ENCODE peak calls at places on chromosomes 7 and 10, in seven cellular contexts. F is trophoblast cell, N is neuronal stem cell, D is H9, P is IMR-90, T is mesendoderm, I is H1. Z is an unnamed sample.
A peak's percentile ranks its signal among the peaks of the same experiment; 100 is the strongest.

GRCh38 chr7:143375298-143376034 is 5.7 kb upstream of the ZYX start:
- DNase-seq in F (no peak), N (no peak), D (no peak), P (no peak), T (no peak), I (no peak), Z (no peak)

GRCh38 chr10:22341190-22341935 is 3.9 kb upstream of the SPAG6 start:
- DNase-seq in F (no peak), N (peak; percentile 56), D (peak; percentile 53), P (peak; percentile 15), T (peak; percentile 29), I (no peak), Z (peak; percentile 52)

GRCh38 chr10:102114861-102115618 is 5.1 kb downstream of the LDB1 start:
- DNase-seq in F (peak; percentile 85), N (peak; percentile 89), D (peak; percentile 94), P (peak; percentile 65), T (peak; percentile 97), I (no peak), Z (peak; percentile 90)

GRCh38 chr7:51430480-51431086 is 114.0 kb upstream of the COBL start:
- DNase-seq in F (peak; percentile 78), N (peak; percentile 65), D (no peak), P (peak; percentile 12), T (peak; percentile 56), I (no peak), Z (peak; percentile 46)

GRCh38 chr10:103493362-103493871 is at the start of gene NEURL1:
- DNase-seq in F (peak; percentile 71), N (peak; percentile 66), D (peak; percentile 62), P (no peak), T (peak; percentile 58), I (no peak), Z (no peak)

GRCh38 chr7:51019231-51019844 is 236.6 kb upstream of the GRB10 start:
- DNase-seq in F (no peak), N (no peak), D (no peak), P (peak; percentile 51), T (no peak), I (no peak), Z (peak; percentile 91)

GRCh38 chr10:74875966-74876365 is 49.6 kb downstream of the KAT6B start:
- DNase-seq in F (no peak), N (no peak), D (no peak), P (peak; percentile 31), T (no peak), I (no peak), Z (no peak)

GRCh38 chr7:51366930-51367613 is 50.5 kb upstream of the COBL start:
- DNase-seq in F (peak; percentile 83), N (peak; percentile 54), D (peak; percentile 78), P (peak; percentile 26), T (peak; percentile 92), I (peak; percentile 51), Z (peak; percentile 44)

GRCh38 chr7:140230517-140230861 is 53.7 kb upstream of the KDM7A start:
- DNase-seq in F (peak; percentile 21), N (peak; percentile 4), D (no peak), P (no peak), T (no peak), I (no peak), Z (no peak)

GRCh38 chr10:34526186-34526585 is 288.9 kb downstream of the PARD3 start:
- DNase-seq in F (no peak), N (no peak), D (no peak), P (peak; percentile 37), T (peak; percentile 47), I (no peak), Z (peak; percentile 68)

GRCh38 chr7:70506463-70506862 is 625.5 kb upstream of the GALNT17 start:
- DNase-seq in F (no peak), N (no peak), D (peak; percentile 68), P (no peak), T (peak; percentile 71), I (peak; percentile 17), Z (no peak)

GRCh38 chr10:132689721-132690360 is 96.1 kb downstream of the NKX6-2 start:
- DNase-seq in F (no peak), N (no peak), D (peak; percentile 29), P (no peak), T (no peak), I (no peak), Z (no peak)

GRCh38 chr10:91090761-91091529 is 129.5 kb upstream of the PCGF5 start:
- DNase-seq in F (no peak), N (no peak), D (no peak), P (no peak), T (no peak), I (no peak), Z (peak; percentile 17)

GRCh38 chr7:38178695-38179344 is 775 bp downstream of the STARD3NL start:
- DNase-seq in F (no peak), N (peak; percentile 12), D (no peak), P (peak; percentile 54), T (no peak), I (no peak), Z (peak; percentile 82)

GRCh38 chr10:80460399-80461207 is 6.5 kb downstream of the TSPAN14 start:
- DNase-seq in F (peak; percentile 84), N (no peak), D (peak; percentile 89), P (peak; percentile 63), T (peak; percentile 93), I (no peak), Z (no peak)

GRCh38 chr10:125009580-125010235 is 67.8 kb downstream of the ZRANB1 start:
- DNase-seq in F (no peak), N (no peak), D (no peak), P (no peak), T (no peak), I (no peak), Z (no peak)

GRCh38 chr7:5596046-5596895 is 172.6 kb upstream of the TNRC18 start:
- DNase-seq in F (peak; percentile 74), N (no peak), D (peak; percentile 76), P (peak; percentile 95), T (peak; percentile 88), I (no peak), Z (peak; percentile 94)

GRCh38 chr7:66894463-66895080 is 26.5 kb upstream of the TMEM248 start:
- DNase-seq in F (no peak), N (peak; percentile 14), D (peak; percentile 74), P (peak; percentile 46), T (peak; percentile 77), I (peak; percentile 39), Z (peak; percentile 14)

GRCh38 chr7:80722596-80723141 is 84.2 kb downstream of the CD36 start:
- DNase-seq in F (peak; percentile 97), N (no peak), D (peak; percentile 48), P (peak; percentile 100), T (peak; percentile 86), I (peak; percentile 43), Z (peak; percentile 98)

GRCh38 chr7:28671526-28671925 is 259.2 kb downstream of the CREB5 start:
- DNase-seq in F (peak; percentile 40), N (no peak), D (no peak), P (no peak), T (no peak), I (no peak), Z (no peak)

GRCh38 chr10:110447886-110448285 is 49.8 kb upstream of the DUSP5 start:
- DNase-seq in F (no peak), N (no peak), D (no peak), P (no peak), T (no peak), I (no peak), Z (no peak)

GRCh38 chr7:75739796-75740672 is 1.3 kb upstream of the HIP1 start:
- DNase-seq in F (peak; percentile 72), N (peak; percentile 20), D (no peak), P (peak; percentile 62), T (peak; percentile 81), I (no peak), Z (peak; percentile 81)

GRCh38 chr10:73576890-73577591 is 14.1 kb downstream of the USP54 start:
- DNase-seq in F (peak; percentile 9), N (no peak), D (no peak), P (no peak), T (no peak), I (no peak), Z (no peak)

GRCh38 chr7:46153951-46154787 is 233.1 kb upstream of the IGFBP3 start:
- DNase-seq in F (peak; percentile 100), N (no peak), D (no peak), P (no peak), T (peak; percentile 49), I (no peak), Z (no peak)

GRCh38 chr7:30888783-30889182 is 22.9 kb upstream of the AQP1 start:
- DNase-seq in F (peak; percentile 61), N (no peak), D (no peak), P (peak; percentile 86), T (peak; percentile 65), I (no peak), Z (peak; percentile 86)

DNA sequence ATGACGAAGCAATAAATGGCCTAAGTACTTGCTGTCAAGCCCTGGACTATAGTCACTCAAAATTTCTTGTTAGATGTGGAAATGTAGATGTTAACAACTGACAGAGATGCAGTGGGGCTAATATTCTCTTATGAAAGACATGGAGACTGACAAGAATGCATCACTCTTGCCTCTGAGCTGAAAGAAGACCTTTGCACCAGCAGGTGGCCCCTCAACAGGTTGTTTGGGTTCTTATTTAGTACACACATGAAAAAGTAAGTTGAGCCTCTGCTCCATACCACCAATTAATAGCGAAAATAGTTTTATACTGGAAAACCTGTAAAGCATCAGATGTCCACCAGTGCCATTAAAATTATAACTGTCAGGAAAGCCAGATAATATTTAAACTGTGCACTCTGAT is 26.2 kb upstream of the FAM13C start:
- DNase-seq in F (no peak), N (no peak), D (no peak), P (no peak), T (peak; percentile 28), I (no peak), Z (no peak)
- H3K9ac ChIP-seq in F (no peak overlapping the region), N (no peak overlapping the region), D (no peak overlapping the region), P (no peak overlapping the region), T (no peak overlapping the region), I (no peak overlapping the region), Z (no peak overlapping the region)

GRCh38 chr7:124388751-124389150 is 355.9 kb upstream of the TMEM229A start:
- DNase-seq in F (no peak), N (no peak), D (no peak), P (no peak), T (no peak), I (no peak), Z (no peak)
- H2BK120ac ChIP-seq in F (no peak overlapping the region), N (no peak overlapping the region), D (no peak overlapping the region), P (no peak overlapping the region), T (no peak overlapping the region), I (no peak overlapping the region), Z (no peak overlapping the region)

GRCh38 chr10:93081834-93082233 is 8.1 kb downstream of the CYP26A1 start:
- DNase-seq in F (peak; percentile 67), N (no peak), D (peak; percentile 17), P (peak; percentile 33), T (no peak), I (no peak), Z (no peak)

GRCh38 chr10:93081296-93081695 is 7.6 kb downstream of the CYP26A1 start:
- DNase-seq in F (no peak), N (no peak), D (peak; percentile 18), P (no peak), T (no peak), I (no peak), Z (no peak)

GRCh38 chr10:93077860-93078337 is 4.2 kb downstream of the CYP26A1 start:
- DNase-seq in F (no peak), N (no peak), D (no peak), P (no peak), T (peak; percentile 76), I (no peak), Z (no peak)

GRCh38 chr10:93079663-93080349 is 6.1 kb downstream of the CYP26A1 start:
- DNase-seq in F (no peak), N (no peak), D (no peak), P (no peak), T (peak; percentile 59), I (no peak), Z (no peak)

GRCh38 chr10:93080350-93081046 is 6.8 kb downstream of the CYP26A1 start:
- DNase-seq in F (peak; percentile 58), N (no peak), D (peak; percentile 75), P (peak; percentile 37), T (peak; percentile 62), I (no peak), Z (peak; percentile 59)
- H3K9ac ChIP-seq in F (no peak overlapping the region), N (no peak overlapping the region), D (no peak overlapping the region), P (no peak overlapping the region), T (peak overlapping the region; percentile 55), I (no peak overlapping the region), Z (peak overlapping the region; percentile 37)

GRCh38 chr10:44950326-44951225 is 9.0 kb upstream of the RASSF4 start:
- DNase-seq in F (no peak), N (no peak), D (peak; percentile 20), P (no peak), T (no peak), I (no peak), Z (no peak)
- H2BK120ac ChIP-seq in F (peak overlapping the region; percentile 40), N (no peak overlapping the region), D (no peak overlapping the region), P (no peak overlapping the region), T (no peak overlapping the region), I (no peak overlapping the region), Z (no peak overlapping the region)

Z was measured in mesenchymal stem cell.